ENCODE peak calls at places on chromosome 18, in five cellular contexts. One of them, this sample, is unnamed.
A peak's percentile ranks its signal among the peaks of the same experiment; 100 is the strongest.

GRCh38 chr18:48590678-48591077 is 51.8 kb downstream of the CTIF start:
- DNase-seq in CD4-positive, alpha-beta memory T cell: no peak
- DNase-seq in activated naive CD8-positive, alpha-beta T cell treated with anti-CD3 and anti-CD28 coated beads for 36 hours: no peak
- DNase-seq in GM19239: no peak
- DNase-seq in CD4-positive, alpha-beta T cell: no peak
- DNase-seq in this sample: no peak

GRCh38 chr18:10776493-10776892 is 250.7 kb downstream of the NAPG start:
- DNase-seq in CD4-positive, alpha-beta memory T cell: no peak
- DNase-seq in activated naive CD8-positive, alpha-beta T cell treated with anti-CD3 and anti-CD28 coated beads for 36 hours: no peak
- DNase-seq in GM19239: no peak
- DNase-seq in CD4-positive, alpha-beta T cell: no peak
- DNase-seq in this sample: no peak

GRCh38 chr18:44895176-44895798 is 214.6 kb downstream of the SETBP1 start:
- DNase-seq in CD4-positive, alpha-beta memory T cell: no peak
- DNase-seq in activated naive CD8-positive, alpha-beta T cell treated with anti-CD3 and anti-CD28 coated beads for 36 hours: peak; percentile 14
- DNase-seq in GM19239: no peak
- DNase-seq in CD4-positive, alpha-beta T cell: no peak
- DNase-seq in this sample: no peak

GRCh38 chr18:12287684-12288405 is 20.2 kb upstream of the TUBB6 start:
- DNase-seq in CD4-positive, alpha-beta memory T cell: no peak
- DNase-seq in activated naive CD8-positive, alpha-beta T cell treated with anti-CD3 and anti-CD28 coated beads for 36 hours: no peak
- DNase-seq in GM19239: no peak
- DNase-seq in CD4-positive, alpha-beta T cell: no peak
- DNase-seq in this sample: no peak

GRCh38 chr18:57789105-57789504 is 14.0 kb downstream of the ATP8B1 start:
- DNase-seq in CD4-positive, alpha-beta memory T cell: no peak
- DNase-seq in activated naive CD8-positive, alpha-beta T cell treated with anti-CD3 and anti-CD28 coated beads for 36 hours: no peak
- DNase-seq in GM19239: no peak
- DNase-seq in CD4-positive, alpha-beta T cell: no peak
- DNase-seq in this sample: no peak

GRCh38 chr18:48027401-48027931 is 97.0 kb upstream of the SMAD2 start:
- DNase-seq in CD4-positive, alpha-beta memory T cell: no peak
- DNase-seq in activated naive CD8-positive, alpha-beta T cell treated with anti-CD3 and anti-CD28 coated beads for 36 hours: no peak
- DNase-seq in GM19239: no peak
- DNase-seq in CD4-positive, alpha-beta T cell: no peak
- DNase-seq in this sample: no peak

GRCh38 chr18:78770149-78771139 is 209.2 kb upstream of the SALL3 start:
- DNase-seq in CD4-positive, alpha-beta memory T cell: no peak
- DNase-seq in activated naive CD8-positive, alpha-beta T cell treated with anti-CD3 and anti-CD28 coated beads for 36 hours: no peak
- DNase-seq in GM19239: no peak
- DNase-seq in CD4-positive, alpha-beta T cell: no peak
- DNase-seq in this sample: no peak

GRCh38 chr18:57797209-57797651 is 5.9 kb downstream of the ATP8B1 start:
- DNase-seq in CD4-positive, alpha-beta memory T cell: no peak
- DNase-seq in activated naive CD8-positive, alpha-beta T cell treated with anti-CD3 and anti-CD28 coated beads for 36 hours: no peak
- DNase-seq in GM19239: no peak
- DNase-seq in CD4-positive, alpha-beta T cell: no peak
- DNase-seq in this sample: no peak

GRCh38 chr18:21997207-21998143 is 171.9 kb upstream of the GATA6 start:
- DNase-seq in CD4-positive, alpha-beta memory T cell: peak; percentile 11
- DNase-seq in activated naive CD8-positive, alpha-beta T cell treated with anti-CD3 and anti-CD28 coated beads for 36 hours: no peak
- DNase-seq in GM19239: peak; percentile 50
- DNase-seq in CD4-positive, alpha-beta T cell: no peak
- DNase-seq in this sample: peak; percentile 49

GRCh38 chr18:26089247-26090129 is 925 bp downstream of the SS18 start:
- DNase-seq in CD4-positive, alpha-beta memory T cell: peak; percentile 6
- DNase-seq in activated naive CD8-positive, alpha-beta T cell treated with anti-CD3 and anti-CD28 coated beads for 36 hours: peak; percentile 1
- DNase-seq in GM19239: no peak
- DNase-seq in CD4-positive, alpha-beta T cell: no peak
- DNase-seq in this sample: peak; percentile 22

GRCh38 chr18:31739651-31740050 is 21.0 kb downstream of the SLC25A52 start:
- DNase-seq in CD4-positive, alpha-beta memory T cell: no peak
- DNase-seq in activated naive CD8-positive, alpha-beta T cell treated with anti-CD3 and anti-CD28 coated beads for 36 hours: no peak
- DNase-seq in GM19239: no peak
- DNase-seq in CD4-positive, alpha-beta T cell: no peak
- DNase-seq in this sample: no peak

GRCh38 chr18:54257015-54257414 is 12.3 kb upstream of the POLI start:
- DNase-seq in CD4-positive, alpha-beta memory T cell: no peak
- DNase-seq in activated naive CD8-positive, alpha-beta T cell treated with anti-CD3 and anti-CD28 coated beads for 36 hours: no peak
- DNase-seq in GM19239: no peak
- DNase-seq in CD4-positive, alpha-beta T cell: no peak
- DNase-seq in this sample: no peak

GRCh38 chr18:49521251-49521650 is 34.2 kb upstream of the C18orf32 start:
- DNase-seq in CD4-positive, alpha-beta memory T cell: no peak
- DNase-seq in activated naive CD8-positive, alpha-beta T cell treated with anti-CD3 and anti-CD28 coated beads for 36 hours: no peak
- DNase-seq in GM19239: no peak
- DNase-seq in CD4-positive, alpha-beta T cell: no peak
- DNase-seq in this sample: no peak

GRCh38 chr18:46346213-46346612 is 242.0 kb downstream of the HAUS1 start:
- DNase-seq in CD4-positive, alpha-beta memory T cell: no peak
- DNase-seq in activated naive CD8-positive, alpha-beta T cell treated with anti-CD3 and anti-CD28 coated beads for 36 hours: no peak
- DNase-seq in GM19239: no peak
- DNase-seq in CD4-positive, alpha-beta T cell: no peak
- DNase-seq in this sample: peak; percentile 28

GRCh38 chr18:59061914-59062642 is 77.6 kb upstream of the SEC11C start:
- DNase-seq in CD4-positive, alpha-beta memory T cell: no peak
- DNase-seq in activated naive CD8-positive, alpha-beta T cell treated with anti-CD3 and anti-CD28 coated beads for 36 hours: no peak
- DNase-seq in GM19239: no peak
- DNase-seq in CD4-positive, alpha-beta T cell: no peak
- DNase-seq in this sample: no peak

GRCh38 chr18:2854871-2855270 is 8.1 kb downstream of the EMILIN2 start:
- DNase-seq in CD4-positive, alpha-beta memory T cell: no peak
- DNase-seq in activated naive CD8-positive, alpha-beta T cell treated with anti-CD3 and anti-CD28 coated beads for 36 hours: no peak
- DNase-seq in GM19239: no peak
- DNase-seq in CD4-positive, alpha-beta T cell: no peak
- DNase-seq in this sample: no peak

GRCh38 chr18:38654966-38655365 is 1089.4 kb upstream of the CELF4 start:
- DNase-seq in CD4-positive, alpha-beta memory T cell: no peak
- DNase-seq in activated naive CD8-positive, alpha-beta T cell treated with anti-CD3 and anti-CD28 coated beads for 36 hours: no peak
- DNase-seq in GM19239: no peak
- DNase-seq in CD4-positive, alpha-beta T cell: no peak
- DNase-seq in this sample: no peak

GRCh38 chr18:47397671-47398319 is 146.3 kb upstream of the SKOR2 start:
- DNase-seq in CD4-positive, alpha-beta memory T cell: no peak
- DNase-seq in activated naive CD8-positive, alpha-beta T cell treated with anti-CD3 and anti-CD28 coated beads for 36 hours: no peak
- DNase-seq in GM19239: no peak
- DNase-seq in CD4-positive, alpha-beta T cell: no peak
- DNase-seq in this sample: no peak

GRCh38 chr18:74635202-74635969 is 37.7 kb downstream of the ZNF407 start:
- DNase-seq in CD4-positive, alpha-beta memory T cell: no peak
- DNase-seq in activated naive CD8-positive, alpha-beta T cell treated with anti-CD3 and anti-CD28 coated beads for 36 hours: no peak
- DNase-seq in GM19239: no peak
- DNase-seq in CD4-positive, alpha-beta T cell: no peak
- DNase-seq in this sample: no peak

GRCh38 chr18:33113421-33113820 is 327.1 kb downstream of the CCDC178 start:
- DNase-seq in CD4-positive, alpha-beta memory T cell: no peak
- DNase-seq in activated naive CD8-positive, alpha-beta T cell treated with anti-CD3 and anti-CD28 coated beads for 36 hours: no peak
- DNase-seq in GM19239: no peak
- DNase-seq in CD4-positive, alpha-beta T cell: no peak
- DNase-seq in this sample: no peak

GRCh38 chr18:72727776-72728175 is 140.0 kb downstream of the NETO1 start:
- DNase-seq in CD4-positive, alpha-beta memory T cell: no peak
- DNase-seq in activated naive CD8-positive, alpha-beta T cell treated with anti-CD3 and anti-CD28 coated beads for 36 hours: no peak
- DNase-seq in GM19239: no peak
- DNase-seq in CD4-positive, alpha-beta T cell: no peak
- DNase-seq in this sample: no peak

GRCh38 chr18:76923485-76924085 is 101.2 kb downstream of the ZNF236 start:
- DNase-seq in CD4-positive, alpha-beta memory T cell: no peak
- DNase-seq in activated naive CD8-positive, alpha-beta T cell treated with anti-CD3 and anti-CD28 coated beads for 36 hours: no peak
- DNase-seq in GM19239: no peak
- DNase-seq in CD4-positive, alpha-beta T cell: no peak
- DNase-seq in this sample: no peak

GRCh38 chr18:22324191-22325131 is 93.3 kb downstream of the CTAGE1 start:
- DNase-seq in CD4-positive, alpha-beta memory T cell: no peak
- DNase-seq in activated naive CD8-positive, alpha-beta T cell treated with anti-CD3 and anti-CD28 coated beads for 36 hours: no peak
- DNase-seq in GM19239: no peak
- DNase-seq in CD4-positive, alpha-beta T cell: no peak
- DNase-seq in this sample: no peak

GRCh38 chr18:3015851-3016250 is 2.9 kb upstream of the LPIN2 start:
- DNase-seq in CD4-positive, alpha-beta memory T cell: no peak
- DNase-seq in activated naive CD8-positive, alpha-beta T cell treated with anti-CD3 and anti-CD28 coated beads for 36 hours: no peak
- DNase-seq in GM19239: no peak
- DNase-seq in CD4-positive, alpha-beta T cell: no peak
- DNase-seq in this sample: no peak

GRCh38 chr18:57764087-57764486 is 39.0 kb downstream of the ATP8B1 start:
- DNase-seq in CD4-positive, alpha-beta memory T cell: no peak
- DNase-seq in activated naive CD8-positive, alpha-beta T cell treated with anti-CD3 and anti-CD28 coated beads for 36 hours: no peak
- DNase-seq in GM19239: no peak
- DNase-seq in CD4-positive, alpha-beta T cell: no peak
- DNase-seq in this sample: no peak

GRCh38 chr18:12479982-12480381 is 72.3 kb downstream of the PRELID3A start:
- DNase-seq in CD4-positive, alpha-beta memory T cell: no peak
- DNase-seq in activated naive CD8-positive, alpha-beta T cell treated with anti-CD3 and anti-CD28 coated beads for 36 hours: no peak
- DNase-seq in GM19239: no peak
- DNase-seq in CD4-positive, alpha-beta T cell: no peak
- DNase-seq in this sample: no peak

GRCh38 chr18:24792164-24792563 is 331.7 kb downstream of the HRH4 start:
- DNase-seq in CD4-positive, alpha-beta memory T cell: no peak
- DNase-seq in activated naive CD8-positive, alpha-beta T cell treated with anti-CD3 and anti-CD28 coated beads for 36 hours: no peak
- DNase-seq in GM19239: no peak
- DNase-seq in CD4-positive, alpha-beta T cell: no peak
- DNase-seq in this sample: no peak

GRCh38 chr18:31578126-31578525 is 13.6 kb upstream of the TTR start:
- DNase-seq in CD4-positive, alpha-beta memory T cell: no peak
- DNase-seq in activated naive CD8-positive, alpha-beta T cell treated with anti-CD3 and anti-CD28 coated beads for 36 hours: no peak
- DNase-seq in GM19239: no peak
- DNase-seq in CD4-positive, alpha-beta T cell: no peak
- DNase-seq in this sample: no peak

GRCh38 chr18:21167641-21168372 is 56.2 kb upstream of the ROCK1 start:
- DNase-seq in CD4-positive, alpha-beta memory T cell: no peak
- DNase-seq in activated naive CD8-positive, alpha-beta T cell treated with anti-CD3 and anti-CD28 coated beads for 36 hours: no peak
- DNase-seq in GM19239: no peak
- DNase-seq in CD4-positive, alpha-beta T cell: no peak
- DNase-seq in this sample: no peak

GRCh38 chr18:7116001-7116831 is 1.4 kb downstream of the LAMA1 start:
- DNase-seq in CD4-positive, alpha-beta memory T cell: no peak
- DNase-seq in activated naive CD8-positive, alpha-beta T cell treated with anti-CD3 and anti-CD28 coated beads for 36 hours: no peak
- DNase-seq in GM19239: no peak
- DNase-seq in CD4-positive, alpha-beta T cell: no peak
- DNase-seq in this sample: no peak

GRCh38 chr18:54712315-54712714 is 116.0 kb upstream of the RAB27B start:
- DNase-seq in CD4-positive, alpha-beta memory T cell: no peak
- DNase-seq in activated naive CD8-positive, alpha-beta T cell treated with anti-CD3 and anti-CD28 coated beads for 36 hours: no peak
- DNase-seq in GM19239: no peak
- DNase-seq in CD4-positive, alpha-beta T cell: no peak
- DNase-seq in this sample: no peak

GRCh38 chr18:45876131-45876530 is 50.7 kb downstream of the SIGLEC15 start:
- DNase-seq in CD4-positive, alpha-beta memory T cell: no peak
- DNase-seq in activated naive CD8-positive, alpha-beta T cell treated with anti-CD3 and anti-CD28 coated beads for 36 hours: no peak
- DNase-seq in GM19239: no peak
- DNase-seq in CD4-positive, alpha-beta T cell: no peak
- DNase-seq in this sample: no peak

GRCh38 chr18:14974576-14974975 is 226.6 kb downstream of the ANKRD30B start:
- DNase-seq in CD4-positive, alpha-beta memory T cell: no peak
- DNase-seq in activated naive CD8-positive, alpha-beta T cell treated with anti-CD3 and anti-CD28 coated beads for 36 hours: no peak
- DNase-seq in GM19239: no peak
- DNase-seq in CD4-positive, alpha-beta T cell: no peak
- DNase-seq in this sample: no peak

GRCh38 chr18:58998421-58999203 is 133.9 kb downstream of the ZNF532 start:
- DNase-seq in CD4-positive, alpha-beta memory T cell: no peak
- DNase-seq in activated naive CD8-positive, alpha-beta T cell treated with anti-CD3 and anti-CD28 coated beads for 36 hours: no peak
- DNase-seq in GM19239: no peak
- DNase-seq in CD4-positive, alpha-beta T cell: no peak
- DNase-seq in this sample: no peak

GRCh38 chr18:60259052-60259681 is 113.4 kb downstream of the MC4R start:
- DNase-seq in CD4-positive, alpha-beta memory T cell: no peak
- DNase-seq in activated naive CD8-positive, alpha-beta T cell treated with anti-CD3 and anti-CD28 coated beads for 36 hours: no peak
- DNase-seq in GM19239: no peak
- DNase-seq in CD4-positive, alpha-beta T cell: no peak
- DNase-seq in this sample: no peak

GRCh38 chr18:74898965-74899364 is 301.3 kb downstream of the ZNF407 start:
- DNase-seq in CD4-positive, alpha-beta memory T cell: no peak
- DNase-seq in activated naive CD8-positive, alpha-beta T cell treated with anti-CD3 and anti-CD28 coated beads for 36 hours: no peak
- DNase-seq in GM19239: no peak
- DNase-seq in CD4-positive, alpha-beta T cell: no peak
- DNase-seq in this sample: no peak

GRCh38 chr18:49648811-49649210 is 87.0 kb downstream of the LIPG start:
- DNase-seq in CD4-positive, alpha-beta memory T cell: no peak
- DNase-seq in activated naive CD8-positive, alpha-beta T cell treated with anti-CD3 and anti-CD28 coated beads for 36 hours: no peak
- DNase-seq in GM19239: no peak
- DNase-seq in CD4-positive, alpha-beta T cell: no peak
- DNase-seq in this sample: no peak